ENCODE peak calls at places on chromosomes 3 and 15, in five cellular contexts. One of them, this sample, is unnamed.

GRCh38 chr3:194840661-194841514 is 155.2 kb downstream of the FAM43A start:
- DNase-seq in NCI-H1694: no peak
- DNase-seq in psoas muscle: no peak
- DNase-seq in CD8-positive, alpha-beta T cell: no peak
- DNase-seq in lung: no peak
- DNase-seq in this sample: no peak

GRCh38 chr3:156483426-156483825 is 71.5 kb downstream of the SSR3 start:
- DNase-seq in NCI-H1694: no peak
- DNase-seq in lung: no peak
- DNase-seq in CD8-positive, alpha-beta T cell: no peak
- DNase-seq in psoas muscle: no peak
- DNase-seq in this sample: no peak

GRCh38 chr3:10702961-10703740 is 112.9 kb upstream of the SLC6A11 start:
- DNase-seq in CD8-positive, alpha-beta T cell: no peak
- DNase-seq in NCI-H1694: no peak
- DNase-seq in psoas muscle: no peak
- DNase-seq in lung: no peak
- DNase-seq in this sample: no peak

GRCh38 chr15:45185903-45186770 is 1.6 kb downstream of the SHF start:
- DNase-seq in CD8-positive, alpha-beta T cell: no peak
- DNase-seq in lung: no peak
- DNase-seq in NCI-H1694: no peak
- DNase-seq in psoas muscle: no peak
- DNase-seq in this sample: no peak

GRCh38 chr15:32864051-32864450 is 146.2 kb downstream of the GREM1 start:
- DNase-seq in lung: no peak
- DNase-seq in NCI-H1694: no peak
- DNase-seq in CD8-positive, alpha-beta T cell: no peak
- DNase-seq in psoas muscle: no peak
- DNase-seq in this sample: no peak

GRCh38 chr15:60077581-60078359 is 73.7 kb downstream of the FOXB1 start:
- DNase-seq in CD8-positive, alpha-beta T cell: no peak
- DNase-seq in psoas muscle: no peak
- DNase-seq in NCI-H1694: no peak
- DNase-seq in lung: no peak
- DNase-seq in this sample: no peak

GRCh38 chr15:74433592-74434259 is at the start of gene SEMA7A:
- DNase-seq in lung: peak
- DNase-seq in NCI-H1694: no peak
- DNase-seq in psoas muscle: peak
- DNase-seq in CD8-positive, alpha-beta T cell: peak
- DNase-seq in this sample: peak

GRCh38 chr3:58766587-58767282 is 100.2 kb upstream of the FAM3D start:
- DNase-seq in CD8-positive, alpha-beta T cell: no peak
- DNase-seq in NCI-H1694: no peak
- DNase-seq in lung: no peak
- DNase-seq in psoas muscle: no peak
- DNase-seq in this sample: no peak

GRCh38 chr3:20422391-20422790 is 236.4 kb upstream of the SGO1 start:
- DNase-seq in psoas muscle: no peak
- DNase-seq in CD8-positive, alpha-beta T cell: no peak
- DNase-seq in NCI-H1694: no peak
- DNase-seq in lung: no peak
- DNase-seq in this sample: no peak

GRCh38 chr3:155676252-155676981 is 68.5 kb downstream of the PLCH1 start:
- DNase-seq in lung: no peak
- DNase-seq in NCI-H1694: peak
- DNase-seq in psoas muscle: no peak
- DNase-seq in CD8-positive, alpha-beta T cell: no peak
- DNase-seq in this sample: peak

GRCh38 chr3:181725830-181726229 is 14.1 kb downstream of the SOX2 start:
- DNase-seq in lung: no peak
- DNase-seq in psoas muscle: no peak
- DNase-seq in CD8-positive, alpha-beta T cell: no peak
- DNase-seq in NCI-H1694: no peak
- DNase-seq in this sample: no peak

GRCh38 chr3:44442591-44443309 is 34.7 kb downstream of the ZNF445 start:
- DNase-seq in psoas muscle: no peak
- DNase-seq in lung: no peak
- DNase-seq in CD8-positive, alpha-beta T cell: no peak
- DNase-seq in NCI-H1694: no peak
- DNase-seq in this sample: no peak

GRCh38 chr3:139468407-139468806 is 7.9 kb downstream of the RBP2 start:
- DNase-seq in NCI-H1694: no peak
- DNase-seq in CD8-positive, alpha-beta T cell: no peak
- DNase-seq in psoas muscle: no peak
- DNase-seq in lung: no peak
- DNase-seq in this sample: no peak

GRCh38 chr3:141294848-141295247 is 63.2 kb downstream of the PXYLP1 start:
- DNase-seq in psoas muscle: no peak
- DNase-seq in CD8-positive, alpha-beta T cell: no peak
- DNase-seq in NCI-H1694: no peak
- DNase-seq in lung: no peak
- DNase-seq in this sample: no peak

GRCh38 chr3:58419782-58420512 is 13.7 kb downstream of the PDHB start:
- DNase-seq in NCI-H1694: no peak
- DNase-seq in psoas muscle: peak
- DNase-seq in CD8-positive, alpha-beta T cell: no peak
- DNase-seq in lung: no peak
- DNase-seq in this sample: no peak

GRCh38 chr15:57503051-57503702 is 88.5 kb upstream of the MYZAP start:
- DNase-seq in psoas muscle: no peak
- DNase-seq in lung: no peak
- DNase-seq in CD8-positive, alpha-beta T cell: no peak
- DNase-seq in NCI-H1694: no peak
- DNase-seq in this sample: no peak

GRCh38 chr3:196202516-196202970 is 8.7 kb downstream of the ZDHHC19 start:
- DNase-seq in CD8-positive, alpha-beta T cell: no peak
- DNase-seq in lung: peak
- DNase-seq in NCI-H1694: no peak
- DNase-seq in psoas muscle: peak
- DNase-seq in this sample: peak

GRCh38 chr3:131705558-131706051 is 202.8 kb upstream of the MRPL3 start:
- DNase-seq in CD8-positive, alpha-beta T cell: no peak
- DNase-seq in lung: no peak
- DNase-seq in psoas muscle: no peak
- DNase-seq in NCI-H1694: no peak
- DNase-seq in this sample: no peak

GRCh38 chr15:40328176-40328575 is 4.7 kb downstream of the INAFM2 start:
- DNase-seq in NCI-H1694: no peak
- DNase-seq in CD8-positive, alpha-beta T cell: no peak
- DNase-seq in lung: no peak
- DNase-seq in psoas muscle: no peak
- DNase-seq in this sample: peak

GRCh38 chr3:70064194-70064787 is 64.8 kb downstream of the SAMMSON start:
- DNase-seq in CD8-positive, alpha-beta T cell: no peak
- DNase-seq in lung: no peak
- DNase-seq in psoas muscle: no peak
- DNase-seq in NCI-H1694: peak
- DNase-seq in this sample: no peak

GRCh38 chr3:185658504-185658912 is 72.4 kb downstream of the SENP2 start:
- DNase-seq in CD8-positive, alpha-beta T cell: no peak
- DNase-seq in psoas muscle: peak
- DNase-seq in NCI-H1694: no peak
- DNase-seq in lung: peak
- DNase-seq in this sample: peak

GRCh38 chr3:67291287-67292252 is 293.5 kb downstream of the KBTBD8 start:
- DNase-seq in CD8-positive, alpha-beta T cell: no peak
- DNase-seq in psoas muscle: no peak
- DNase-seq in lung: no peak
- DNase-seq in NCI-H1694: no peak
- DNase-seq in this sample: no peak

GRCh38 chr15:46808834-46809233 is 908.5 kb upstream of the SEMA6D start:
- DNase-seq in CD8-positive, alpha-beta T cell: no peak
- DNase-seq in NCI-H1694: no peak
- DNase-seq in psoas muscle: no peak
- DNase-seq in lung: no peak
- DNase-seq in this sample: no peak

GRCh38 chr3:99108508-99108907 is 207.0 kb upstream of the DCBLD2 start:
- DNase-seq in psoas muscle: no peak
- DNase-seq in CD8-positive, alpha-beta T cell: no peak
- DNase-seq in NCI-H1694: no peak
- DNase-seq in lung: no peak
- DNase-seq in this sample: no peak

GRCh38 chr3:129502641-129503386 is 25.6 kb upstream of the RHO start:
- DNase-seq in CD8-positive, alpha-beta T cell: no peak
- DNase-seq in psoas muscle: no peak
- DNase-seq in NCI-H1694: peak
- DNase-seq in lung: no peak
- DNase-seq in this sample: no peak

This sample was measured in aorta.